ENCODE peak calls at places on chromosomes 5 and 9, in six cellular contexts. One of them, this sample, is unnamed.

GRCh38 chr9:15231788-15232635 is 75.0 kb downstream of the TTC39B start:
- DNase-seq in HCT116: peak; percentile 29
- DNase-seq in H1: peak; percentile 51
- DNase-seq in HepG2: peak; percentile 22
- DNase-seq in SK-N-SH: peak; percentile 58
- DNase-seq in K562: peak; percentile 19
- DNase-seq in this sample: peak; percentile 40

GRCh38 chr5:171907731-171908343 is 98.6 kb downstream of the FBXW11 start:
- DNase-seq in HCT116: peak; percentile 37
- DNase-seq in H1: no peak
- DNase-seq in HepG2: peak; percentile 56
- DNase-seq in SK-N-SH: peak; percentile 52
- DNase-seq in K562: peak; percentile 63
- DNase-seq in this sample: peak; percentile 77

GRCh38 chr5:4563400-4563799 is 576.7 kb upstream of the ADAMTS16 start:
- DNase-seq in HCT116: no peak
- DNase-seq in H1: peak; percentile 49
- DNase-seq in HepG2: no peak
- DNase-seq in SK-N-SH: no peak
- DNase-seq in K562: no peak
- DNase-seq in this sample: peak; percentile 18

GRCh38 chr5:34789021-34789531 is 49.9 kb upstream of the TTC23L start:
- DNase-seq in HCT116: no peak
- DNase-seq in H1: no peak
- DNase-seq in HepG2: no peak
- DNase-seq in SK-N-SH: no peak
- DNase-seq in K562: no peak
- DNase-seq in this sample: no peak

GRCh38 chr5:109161914-109162683 is 247.7 kb downstream of the PJA2 start:
- DNase-seq in HCT116: no peak
- DNase-seq in H1: no peak
- DNase-seq in HepG2: no peak
- DNase-seq in SK-N-SH: no peak
- DNase-seq in K562: no peak
- DNase-seq in this sample: no peak

GRCh38 chr9:106921341-106921899 is 58.5 kb downstream of the ZNF462 start:
- DNase-seq in HCT116: peak; percentile 23
- DNase-seq in H1: no peak
- DNase-seq in HepG2: peak; percentile 8
- DNase-seq in SK-N-SH: peak; percentile 67
- DNase-seq in K562: no peak
- DNase-seq in this sample: no peak

GRCh38 chr5:32027717-32028321 is 146.3 kb downstream of the GOLPH3 start:
- DNase-seq in HCT116: peak; percentile 7
- DNase-seq in H1: no peak
- DNase-seq in HepG2: peak; percentile 39
- DNase-seq in SK-N-SH: no peak
- DNase-seq in K562: no peak
- DNase-seq in this sample: no peak

GRCh38 chr9:70427161-70427945 is 12.9 kb upstream of the KLF9 start:
- DNase-seq in HCT116: no peak
- DNase-seq in H1: no peak
- DNase-seq in HepG2: no peak
- DNase-seq in SK-N-SH: no peak
- DNase-seq in K562: no peak
- DNase-seq in this sample: no peak

GRCh38 chr9:98602839-98603238 is 105.9 kb downstream of the GABBR2 start:
- DNase-seq in HCT116: no peak
- DNase-seq in H1: no peak
- DNase-seq in HepG2: no peak
- DNase-seq in SK-N-SH: no peak
- DNase-seq in K562: no peak
- DNase-seq in this sample: no peak

GRCh38 chr5:82018462-82018861 is 46.6 kb downstream of the ATG10 start:
- DNase-seq in HCT116: no peak
- DNase-seq in H1: no peak
- DNase-seq in HepG2: peak; percentile 80
- DNase-seq in SK-N-SH: no peak
- DNase-seq in K562: no peak
- DNase-seq in this sample: no peak

GRCh38 chr5:62593331-62593730 is 14.7 kb downstream of the LRRC70 start:
- DNase-seq in HCT116: no peak
- DNase-seq in H1: no peak
- DNase-seq in HepG2: no peak
- DNase-seq in SK-N-SH: no peak
- DNase-seq in K562: no peak
- DNase-seq in this sample: no peak

GRCh38 chr9:100117316-100117715 is 18.3 kb downstream of the INVS start:
- DNase-seq in HCT116: no peak
- DNase-seq in H1: no peak
- DNase-seq in HepG2: no peak
- DNase-seq in SK-N-SH: no peak
- DNase-seq in K562: no peak
- DNase-seq in this sample: no peak

GRCh38 chr9:38182321-38182720 is 113.3 kb upstream of the SHB start:
- DNase-seq in HCT116: no peak
- DNase-seq in H1: no peak
- DNase-seq in HepG2: no peak
- DNase-seq in SK-N-SH: no peak
- DNase-seq in K562: no peak
- DNase-seq in this sample: no peak

GRCh38 chr5:58077966-58078365 is 381.9 kb downstream of the PLK2 start:
- DNase-seq in HCT116: no peak
- DNase-seq in H1: no peak
- DNase-seq in HepG2: no peak
- DNase-seq in SK-N-SH: no peak
- DNase-seq in K562: no peak
- DNase-seq in this sample: no peak

GRCh38 chr9:86246752-86247161 is 12.7 kb downstream of the C9orf153 start:
- DNase-seq in HCT116: no peak
- DNase-seq in H1: no peak
- DNase-seq in HepG2: peak; percentile 61
- DNase-seq in SK-N-SH: no peak
- DNase-seq in K562: no peak
- DNase-seq in this sample: peak; percentile 19

GRCh38 chr9:92807757-92808725 is 43.4 kb upstream of the BICD2 start:
- DNase-seq in HCT116: no peak
- DNase-seq in H1: peak; percentile 60
- DNase-seq in HepG2: no peak
- DNase-seq in SK-N-SH: peak; percentile 47
- DNase-seq in K562: no peak
- DNase-seq in this sample: no peak

GRCh38 chr9:33263131-33263935 is 1.2 kb downstream of the BAG1 start:
- DNase-seq in HCT116: no peak
- DNase-seq in H1: no peak
- DNase-seq in HepG2: peak; percentile 18
- DNase-seq in SK-N-SH: peak; percentile 29
- DNase-seq in K562: no peak
- DNase-seq in this sample: peak; percentile 11

GRCh38 chr5:145483211-145483610 is 351.9 kb downstream of the PRELID2 start:
- DNase-seq in HCT116: no peak
- DNase-seq in H1: no peak
- DNase-seq in HepG2: no peak
- DNase-seq in SK-N-SH: no peak
- DNase-seq in K562: no peak
- DNase-seq in this sample: no peak

GRCh38 chr9:95434116-95435073 is 82.4 kb downstream of the PTCH1 start:
- DNase-seq in HCT116: peak; percentile 45
- DNase-seq in H1: no peak
- DNase-seq in HepG2: peak; percentile 67
- DNase-seq in SK-N-SH: no peak
- DNase-seq in K562: peak; percentile 91
- DNase-seq in this sample: no peak

GRCh38 chr5:94693043-94693822 is 74.8 kb downstream of the SLF1 start:
- DNase-seq in HCT116: peak; percentile 29
- DNase-seq in H1: no peak
- DNase-seq in HepG2: peak; percentile 33
- DNase-seq in SK-N-SH: peak; percentile 16
- DNase-seq in K562: no peak
- DNase-seq in this sample: no peak

GRCh38 chr9:129399301-129399990 is 221.4 kb upstream of the IER5L start:
- DNase-seq in HCT116: no peak
- DNase-seq in H1: no peak
- DNase-seq in HepG2: no peak
- DNase-seq in SK-N-SH: peak; percentile 37
- DNase-seq in K562: no peak
- DNase-seq in this sample: no peak

GRCh38 chr5:54443264-54443663 is 12.2 kb upstream of the HSPB3 start:
- DNase-seq in HCT116: peak; percentile 8
- DNase-seq in H1: no peak
- DNase-seq in HepG2: peak; percentile 15
- DNase-seq in SK-N-SH: peak; percentile 40
- DNase-seq in K562: peak; percentile 38
- DNase-seq in this sample: no peak

GRCh38 chr5:140558542-140558941 is 1.3 kb upstream of the SRA1 start:
- DNase-seq in HCT116: no peak
- DNase-seq in H1: no peak
- DNase-seq in HepG2: no peak
- DNase-seq in SK-N-SH: no peak
- DNase-seq in K562: no peak
- DNase-seq in this sample: no peak

GRCh38 chr9:116087246-116087645 is 66.3 kb upstream of the PAPPA start:
- DNase-seq in HCT116: no peak
- DNase-seq in H1: no peak
- DNase-seq in HepG2: no peak
- DNase-seq in SK-N-SH: no peak
- DNase-seq in K562: no peak
- DNase-seq in this sample: peak; percentile 4

GRCh38 chr9:128145536-128145935 is 3.7 kb upstream of the LCN2 start:
- DNase-seq in HCT116: no peak
- DNase-seq in H1: no peak
- DNase-seq in HepG2: no peak
- DNase-seq in SK-N-SH: no peak
- DNase-seq in K562: no peak
- DNase-seq in this sample: peak; percentile 95

GRCh38 chr9:78089111-78089510 is 57.5 kb upstream of the GNAQ start:
- DNase-seq in HCT116: no peak
- DNase-seq in H1: no peak
- DNase-seq in HepG2: no peak
- DNase-seq in SK-N-SH: no peak
- DNase-seq in K562: no peak
- DNase-seq in this sample: no peak

GRCh38 chr9:35273591-35273990 is 111.8 kb downstream of the UNC13B start:
- DNase-seq in HCT116: no peak
- DNase-seq in H1: no peak
- DNase-seq in HepG2: no peak
- DNase-seq in SK-N-SH: no peak
- DNase-seq in K562: no peak
- DNase-seq in this sample: no peak

GRCh38 chr9:35272989-35273388 is 111.2 kb downstream of the UNC13B start:
- DNase-seq in HCT116: no peak
- DNase-seq in H1: no peak
- DNase-seq in HepG2: no peak
- DNase-seq in SK-N-SH: no peak
- DNase-seq in K562: no peak
- DNase-seq in this sample: no peak

GRCh38 chr9:35274988-35275387 is 113.2 kb downstream of the UNC13B start:
- DNase-seq in HCT116: no peak
- DNase-seq in H1: no peak
- DNase-seq in HepG2: no peak
- DNase-seq in SK-N-SH: no peak
- DNase-seq in K562: no peak
- DNase-seq in this sample: no peak

GRCh38 chr9:35269919-35270318 is 108.1 kb downstream of the UNC13B start:
- DNase-seq in HCT116: no peak
- DNase-seq in H1: no peak
- DNase-seq in HepG2: no peak
- DNase-seq in SK-N-SH: no peak
- DNase-seq in K562: no peak
- DNase-seq in this sample: no peak

GRCh38 chr9:35271637-35272036 is 109.8 kb downstream of the UNC13B start:
- DNase-seq in HCT116: no peak
- DNase-seq in H1: no peak
- DNase-seq in HepG2: no peak
- DNase-seq in SK-N-SH: no peak
- DNase-seq in K562: no peak
- DNase-seq in this sample: no peak
- TF ChIP-seq JUND in HCT116: no peak
- TF ChIP-seq JUND in H1: no peak
- TF ChIP-seq JUND in HepG2: no peak
- TF ChIP-seq JUND in SK-N-SH: no peak
- TF ChIP-seq JUND in K562: no peak
- TF ChIP-seq JUND in this sample: no peak

GRCh38 chr9:125970340-125970739 is 223.2 kb downstream of the PBX3 start:
- DNase-seq in HCT116: no peak
- DNase-seq in H1: no peak
- DNase-seq in HepG2: no peak
- DNase-seq in SK-N-SH: no peak
- DNase-seq in K562: no peak
- DNase-seq in this sample: no peak
- TF ChIP-seq JUND in HCT116: no peak
- TF ChIP-seq JUND in H1: no peak
- TF ChIP-seq JUND in HepG2: no peak
- TF ChIP-seq JUND in SK-N-SH: no peak
- TF ChIP-seq JUND in K562: no peak
- TF ChIP-seq JUND in this sample: no peak

DNA sequence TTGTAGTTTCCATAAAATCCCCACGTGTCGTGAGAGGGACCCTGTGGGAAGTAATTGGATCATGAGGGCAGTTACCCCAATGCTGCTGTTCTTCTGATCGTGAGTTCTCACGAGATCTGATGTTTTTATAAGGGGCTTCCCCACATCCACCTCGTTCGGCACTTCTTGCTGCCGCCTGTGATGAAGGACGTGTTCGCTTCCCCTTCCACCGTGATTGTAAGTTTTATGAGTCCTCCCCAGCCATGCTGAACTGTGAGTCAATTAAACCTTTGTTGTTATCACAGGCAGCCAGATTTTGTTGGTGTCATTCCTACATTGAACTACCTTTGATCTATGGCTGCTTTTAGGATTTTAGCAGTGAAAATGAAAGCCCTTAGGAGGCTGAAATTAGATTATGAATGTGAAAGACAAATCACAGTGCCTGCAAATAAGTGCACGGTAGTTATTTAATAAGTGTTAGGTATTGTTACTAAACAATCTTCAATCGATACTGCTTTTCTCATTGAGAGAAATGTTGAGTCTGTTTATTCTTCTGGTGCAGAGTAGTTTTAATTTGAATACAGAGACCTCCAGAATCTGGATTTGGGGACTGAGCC is 68.0 kb upstream of the C6 start:
- DNase-seq in HCT116: no peak
- DNase-seq in H1: no peak
- DNase-seq in HepG2: no peak
- DNase-seq in SK-N-SH: no peak
- DNase-seq in K562: no peak
- DNase-seq in this sample: no peak
- TF ChIP-seq JUND in HCT116: no peak
- TF ChIP-seq JUND in H1: no peak
- TF ChIP-seq JUND in HepG2: no peak
- TF ChIP-seq JUND in SK-N-SH: no peak
- TF ChIP-seq JUND in K562: no peak
- TF ChIP-seq JUND in this sample: no peak

DNA sequence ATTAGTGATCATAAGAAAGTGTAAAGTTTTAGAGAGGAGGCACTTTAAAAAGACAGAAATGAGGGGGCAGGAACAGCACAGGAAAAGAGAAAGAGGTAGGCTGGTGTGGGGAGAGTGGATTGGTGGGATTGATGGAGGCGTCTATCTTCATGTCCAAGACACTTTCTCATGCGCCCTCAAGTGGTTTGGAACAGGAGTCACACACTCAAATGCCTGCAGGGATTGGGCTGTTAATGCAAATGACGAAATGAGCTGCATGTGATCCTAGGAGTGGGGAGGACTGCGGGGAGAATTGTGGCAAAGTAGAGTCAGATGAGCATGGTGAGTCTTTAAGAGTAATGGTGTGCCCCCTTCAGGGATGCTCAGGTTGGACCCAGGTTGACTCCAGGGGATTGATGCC is 5.5 kb downstream of the SLC36A3 start:
- DNase-seq in HCT116: peak; percentile 33
- DNase-seq in H1: no peak
- DNase-seq in HepG2: peak; percentile 68
- DNase-seq in SK-N-SH: peak; percentile 56
- DNase-seq in K562: no peak
- DNase-seq in this sample: peak; percentile 92
- TF ChIP-seq JUND in HCT116: no peak
- TF ChIP-seq JUND in H1: no peak
- TF ChIP-seq JUND in HepG2: no peak
- TF ChIP-seq JUND in SK-N-SH: no peak
- TF ChIP-seq JUND in K562: no peak
- TF ChIP-seq JUND in this sample: no peak